ENCODE peak calls at places on chromosomes 5 and 9, in four cellular contexts. O is central memory CD4-positive, alpha-beta T cell; Q is activated CD8-positive, alpha-beta memory T cell treated with anti-CD3 and anti-CD28 coated beads for 1 hour; B is HuH-7. J is an unnamed sample.

GRCh38 chr5:111134080-111134479 is 41.9 kb downstream of the WDR36 start:
- DNase-seq in O (no peak), Q (no peak), B (no peak), J (no peak)

GRCh38 chr5:140383300-140383699 is 18.3 kb upstream of the ANKHD1 start:
- DNase-seq in O (no peak), B (no peak), Q (no peak), J (no peak)

GRCh38 chr5:156716981-156717380 is 133.1 kb upstream of the PPP1R2B start:
- DNase-seq in Q (no peak), B (no peak), O (no peak), J (no peak)

GRCh38 chr5:53233653-53234405 is 124.3 kb upstream of the MOCS2 start:
- DNase-seq in O (no peak), B (no peak), Q (no peak), J (no peak)

GRCh38 chr9:100290714-100291113 is 62.0 kb downstream of the TEX10 start:
- DNase-seq in O (no peak), Q (no peak), B (no peak), J (no peak)

GRCh38 chr5:143056792-143057579 is 286.8 kb downstream of the ARHGAP26 start:
- DNase-seq in B (no peak), Q (no peak), O (no peak), J (no peak)

GRCh38 chr9:846852-847251 is 5.4 kb downstream of the DMRT1 start:
- DNase-seq in B (no peak), O (no peak), Q (no peak), J (no peak)

GRCh38 chr5:120614512-120614911 is 150.4 kb downstream of the PRR16 start:
- DNase-seq in O (no peak), B (no peak), Q (no peak), J (no peak)

GRCh38 chr5:141848771-141849370 is 29.3 kb downstream of the PCDH1 start:
- DNase-seq in B (peak), O (no peak), Q (no peak), J (peak)

GRCh38 chr9:15622596-15622995 is 69.8 kb downstream of the CCDC171 start:
- DNase-seq in Q (no peak), O (no peak), B (no peak), J (no peak)

GRCh38 chr9:14097215-14097614 is 216.7 kb downstream of the NFIB start:
- DNase-seq in B (no peak), O (no peak), Q (no peak), J (peak)

GRCh38 chr9:134469041-134469875 is 143.0 kb downstream of the RXRA start:
- DNase-seq in Q (no peak), B (no peak), O (no peak), J (peak)

GRCh38 chr9:76944011-76944410 is 38.1 kb upstream of the PRUNE2 start:
- DNase-seq in Q (no peak), O (no peak), B (no peak), J (no peak)

GRCh38 chr9:87718231-87718630 is 7.7 kb upstream of the CTSL start:
- DNase-seq in B (no peak), Q (no peak), O (no peak), J (no peak)

GRCh38 chr5:42767491-42768105 is 11.0 kb downstream of the CCDC152 start:
- DNase-seq in Q (no peak), B (peak), O (peak), J (peak)

GRCh38 chr9:20111173-20111843 is 322.5 kb upstream of the SLC24A2 start:
- DNase-seq in O (no peak), Q (no peak), B (no peak), J (no peak)

GRCh38 chr5:54159153-54159836 is 151.1 kb downstream of the ARL15 start:
- DNase-seq in B (no peak), O (no peak), Q (no peak), J (no peak)